ENCODE peak calls at places on chromosomes 16 and 17, in nine cellular contexts. H, N, U, I, C, Z, L, W and O are unnamed samples.

GRCh38 chr17:81831957-81832607 is 1.0 kb downstream of the MCRIP1 start:
- DNase-seq in H (no peak), N (no peak), U (no peak), I (no peak), C (no peak), Z (no peak), L (no peak), W (no peak), O (peak)

GRCh38 chr17:17075037-17075755 is 32.9 kb downstream of the MPRIP start:
- DNase-seq in H (peak), N (peak), U (peak), I (no peak), C (peak), Z (no peak), L (no peak), W (no peak), O (no peak)

GRCh38 chr17:7046127-7046724 is 2.3 kb upstream of the SLC16A11 start:
- DNase-seq in H (no peak), N (peak), U (no peak), I (peak), C (no peak), Z (peak), L (no peak), W (no peak), O (no peak)

GRCh38 chr17:1039119-1039507 is 42.2 kb downstream of the TIMM22 start:
- DNase-seq in H (no peak), N (no peak), U (no peak), I (no peak), C (no peak), Z (no peak), L (no peak), W (no peak), O (no peak)

GRCh38 chr17:48961516-48962233 is 6.7 kb downstream of the GIP start:
- DNase-seq in H (peak), N (no peak), U (no peak), I (peak), C (no peak), Z (peak), L (peak), W (peak), O (peak)

GRCh38 chr17:19387921-19388521 is 1.0 kb upstream of the MFAP4 start:
- DNase-seq in H (no peak), N (peak), U (peak), I (no peak), C (no peak), Z (no peak), L (no peak), W (no peak), O (no peak)

GRCh38 chr16:75249441-75249840 is 2.0 kb downstream of the BCAR1 start:
- DNase-seq in H (no peak), N (no peak), U (no peak), I (no peak), C (no peak), Z (no peak), L (no peak), W (no peak), O (no peak)

GRCh38 chr16:9566099-9566498 is 474.7 kb downstream of the HAPSTR1 start:
- DNase-seq in H (no peak), N (no peak), U (no peak), I (no peak), C (no peak), Z (no peak), L (peak), W (no peak), O (no peak)

GRCh38 chr17:6491071-6491700 is 46.9 kb downstream of the PIMREG start:
- DNase-seq in H (no peak), N (no peak), U (no peak), I (peak), C (no peak), Z (no peak), L (no peak), W (no peak), O (peak)

GRCh38 chr17:75683467-75684041 is 16.4 kb downstream of the SAP30BP start:
- DNase-seq in H (no peak), N (no peak), U (no peak), I (no peak), C (no peak), Z (no peak), L (no peak), W (peak), O (peak)

GRCh38 chr17:41823580-41823979 is 10.8 kb downstream of the FKBP10 start:
- DNase-seq in H (no peak), N (no peak), U (no peak), I (no peak), C (no peak), Z (no peak), L (no peak), W (no peak), O (no peak)
- H3K4me3 ChIP-seq in H (no peak), N (no peak), U (no peak), I (no peak), C (no peak), Z (no peak), L (no peak), W (no peak), O (no peak)

GRCh38 chr16:19410435-19411153 is 7.1 kb upstream of the TMC5 start:
- DNase-seq in H (no peak), N (no peak), U (no peak), I (peak), C (no peak), Z (peak), L (no peak), W (peak), O (no peak)
- H3K4me3 ChIP-seq in H (no peak), N (no peak), U (no peak), I (peak), C (peak), Z (peak), L (no peak), W (peak), O (no peak)

DNA sequence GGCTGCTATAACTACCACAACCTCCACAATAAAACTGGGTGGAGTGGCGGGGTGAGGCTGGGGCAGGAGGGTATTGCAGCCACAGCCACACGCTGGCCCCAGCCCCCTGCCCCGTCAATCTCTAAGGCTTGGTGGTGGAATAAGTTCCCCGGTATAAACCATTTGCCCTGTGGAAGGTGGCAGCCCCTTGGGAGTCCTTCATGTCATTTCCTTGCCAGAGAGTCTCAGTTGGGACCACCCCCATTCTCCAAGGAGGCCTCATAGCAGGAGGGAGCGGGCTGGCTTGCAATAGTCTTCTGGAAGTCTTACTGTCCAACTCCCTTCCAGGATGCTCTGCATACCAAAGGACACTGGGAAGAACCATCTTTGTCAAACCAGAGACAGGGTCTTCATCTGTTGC is 19.4 kb downstream of the CD300A start:
- DNase-seq in H (no peak), N (peak), U (no peak), I (no peak), C (no peak), Z (no peak), L (peak), W (no peak), O (no peak)
- H3K4me3 ChIP-seq in H (no peak), N (no peak), U (no peak), I (no peak), C (no peak), Z (no peak), L (no peak), W (no peak), O (no peak)

DNA sequence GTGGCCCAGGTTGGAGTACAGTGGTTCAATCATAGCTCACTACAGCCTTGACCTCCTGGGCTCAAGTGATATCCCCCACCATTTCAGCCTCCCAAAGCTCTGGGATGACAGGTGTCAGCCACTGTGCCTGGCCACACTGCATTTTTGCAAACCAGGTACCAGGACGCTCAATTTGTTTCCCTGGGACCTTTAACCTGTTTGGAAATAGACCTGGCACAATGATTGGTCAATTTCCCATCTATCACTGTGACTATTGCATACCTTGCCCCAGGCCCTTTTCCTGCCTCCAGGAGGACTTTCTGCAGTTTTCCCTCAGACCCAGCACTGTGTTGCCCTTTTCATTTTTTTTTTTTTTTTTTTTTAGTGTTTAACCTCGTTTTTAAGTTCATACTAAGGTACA is 11.1 kb upstream of the FUS start:
- DNase-seq in H (no peak), N (no peak), U (no peak), I (no peak), C (no peak), Z (no peak), L (no peak), W (no peak), O (no peak)
- H3K4me3 ChIP-seq in H (no peak), N (no peak), U (no peak), I (no peak), C (no peak), Z (no peak), L (no peak), W (no peak), O (no peak)

GRCh38 chr17:39737761-39738567 is at the start of gene GRB7:
- DNase-seq in H (no peak), N (no peak), U (no peak), I (peak), C (no peak), Z (peak), L (peak), W (peak), O (no peak)
- H3K4me3 ChIP-seq in H (no peak), N (peak), U (no peak), I (peak), C (peak), Z (peak), L (peak), W (peak), O (no peak)

GRCh38 chr17:62804822-62805221 is 3.3 kb downstream of the MARCHF10 start:
- DNase-seq in H (peak), N (peak), U (no peak), I (no peak), C (no peak), Z (no peak), L (no peak), W (peak), O (peak)

GRCh38 chr17:62808576-62808970 is 459 bp upstream of the MARCHF10 start:
- DNase-seq in H (no peak), N (no peak), U (no peak), I (no peak), C (no peak), Z (no peak), L (no peak), W (no peak), O (peak)

GRCh38 chr17:62809656-62810055 is 1.5 kb upstream of the MARCHF10 start:
- DNase-seq in H (peak), N (peak), U (no peak), I (no peak), C (no peak), Z (no peak), L (no peak), W (no peak), O (no peak)

GRCh38 chr17:62805234-62805633 is 2.9 kb downstream of the MARCHF10 start:
- DNase-seq in H (no peak), N (no peak), U (no peak), I (no peak), C (no peak), Z (no peak), L (no peak), W (peak), O (no peak)

DNA sequence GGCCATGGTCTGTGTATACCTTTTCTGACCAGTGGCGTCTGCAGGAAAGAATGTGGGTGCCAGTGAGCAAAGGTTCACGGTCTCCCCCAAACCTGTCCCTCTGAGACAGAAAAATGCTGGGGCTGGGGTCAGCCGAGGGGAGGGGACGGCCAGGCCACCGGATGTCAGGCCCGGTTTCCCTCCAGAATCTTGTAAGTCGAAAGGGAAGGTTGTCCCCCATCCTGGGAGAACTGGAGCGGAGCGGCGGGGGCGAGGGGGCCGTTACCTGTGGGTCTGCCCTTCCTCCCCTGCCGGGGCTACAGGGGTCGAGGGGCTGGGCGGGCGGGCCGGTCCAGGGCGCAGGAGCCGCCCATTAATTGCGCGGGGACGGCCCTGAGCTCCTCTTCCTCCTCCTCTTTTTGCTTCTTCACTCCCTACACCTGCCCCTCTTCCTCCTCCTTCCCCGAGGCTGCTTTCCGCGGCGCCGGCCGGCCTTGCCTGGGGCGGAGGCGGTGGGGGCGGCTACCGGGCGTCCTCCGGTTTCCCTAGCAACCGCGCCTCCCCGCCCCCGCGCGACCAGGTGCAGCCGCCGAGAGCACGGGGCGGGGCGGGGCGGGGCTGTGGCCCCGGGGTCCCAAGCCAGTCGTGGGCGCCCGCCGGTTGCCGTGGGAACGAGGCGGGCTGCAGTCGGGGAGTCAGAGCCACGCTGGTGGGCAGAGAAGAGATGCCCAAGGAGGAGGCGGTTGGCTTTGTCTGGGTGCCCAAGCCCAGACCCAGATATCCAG is at the start of gene MARCHF10:
- DNase-seq in H (no peak), N (peak), U (no peak), I (peak), C (no peak), Z (peak), L (peak), W (no peak), O (no peak)
- H3K4me3 ChIP-seq in H (peak), N (no peak), U (peak), I (peak), C (peak), Z (peak), L (no peak), W (peak), O (no peak)

GRCh38 chr16:4788489-4788889 is 344 bp upstream of the SEPTIN12 start:
- DNase-seq in H (no peak), N (no peak), U (no peak), I (no peak), C (no peak), Z (no peak), L (no peak), W (no peak), O (no peak)
- H3K4me3 ChIP-seq in H (no peak), N (no peak), U (no peak), I (no peak), C (no peak), Z (no peak), L (no peak), W (no peak), O (no peak)